ENCODE peak calls at places on chromosome 2, in seven cellular contexts. One of them, this sample, is unnamed.

GRCh38 chr2:127389778-127390435 is 2.1 kb upstream of the MAP3K2 start:
- DNase-seq in lower lobe of right lung: no peak
- DNase-seq in fibroblast of mammary gland: no peak
- DNase-seq in HFFc6: no peak
- DNase-seq in gastrocnemius medialis: no peak
- DNase-seq in cardiac fibroblast: no peak
- DNase-seq in CD4-positive, alpha-beta T cell: no peak
- DNase-seq in this sample: no peak

GRCh38 chr2:150274108-150274507 is 213.4 kb downstream of the RND3 start:
- DNase-seq in lower lobe of right lung: no peak
- DNase-seq in fibroblast of mammary gland: peak
- DNase-seq in HFFc6: peak
- DNase-seq in gastrocnemius medialis: no peak
- DNase-seq in cardiac fibroblast: peak
- DNase-seq in CD4-positive, alpha-beta T cell: no peak
- DNase-seq in this sample: no peak

GRCh38 chr2:120503793-120504571 is 158.0 kb downstream of the INHBB start:
- DNase-seq in lower lobe of right lung: no peak
- DNase-seq in fibroblast of mammary gland: peak
- DNase-seq in HFFc6: peak
- DNase-seq in gastrocnemius medialis: peak
- DNase-seq in cardiac fibroblast: peak
- DNase-seq in CD4-positive, alpha-beta T cell: no peak
- DNase-seq in this sample: no peak

GRCh38 chr2:240840435-240841060 is 20.5 kb upstream of the KIF1A start:
- DNase-seq in lower lobe of right lung: no peak
- DNase-seq in fibroblast of mammary gland: peak
- DNase-seq in HFFc6: peak
- DNase-seq in gastrocnemius medialis: no peak
- DNase-seq in cardiac fibroblast: peak
- DNase-seq in CD4-positive, alpha-beta T cell: no peak
- DNase-seq in this sample: no peak

GRCh38 chr2:88845772-88846661 is 154.5 kb downstream of the RPIA start:
- DNase-seq in lower lobe of right lung: no peak
- DNase-seq in fibroblast of mammary gland: no peak
- DNase-seq in HFFc6: no peak
- DNase-seq in gastrocnemius medialis: no peak
- DNase-seq in cardiac fibroblast: no peak
- DNase-seq in CD4-positive, alpha-beta T cell: no peak
- DNase-seq in this sample: no peak

GRCh38 chr2:189372688-189373257 is 68.5 kb upstream of the WDR75 start:
- DNase-seq in lower lobe of right lung: no peak
- DNase-seq in fibroblast of mammary gland: no peak
- DNase-seq in HFFc6: no peak
- DNase-seq in gastrocnemius medialis: no peak
- DNase-seq in cardiac fibroblast: peak
- DNase-seq in CD4-positive, alpha-beta T cell: no peak
- DNase-seq in this sample: no peak

GRCh38 chr2:38076250-38076709 is 329 bp upstream of the CYP1B1 start:
- DNase-seq in lower lobe of right lung: peak
- DNase-seq in fibroblast of mammary gland: peak
- DNase-seq in HFFc6: peak
- DNase-seq in gastrocnemius medialis: peak
- DNase-seq in cardiac fibroblast: peak
- DNase-seq in CD4-positive, alpha-beta T cell: no peak
- DNase-seq in this sample: peak

GRCh38 chr2:74222300-74222650 is 23.9 kb downstream of the MTHFD2 start:
- DNase-seq in lower lobe of right lung: no peak
- DNase-seq in fibroblast of mammary gland: no peak
- DNase-seq in HFFc6: no peak
- DNase-seq in gastrocnemius medialis: no peak
- DNase-seq in cardiac fibroblast: no peak
- DNase-seq in CD4-positive, alpha-beta T cell: no peak
- DNase-seq in this sample: no peak

GRCh38 chr2:42390401-42390969 is 29.5 kb upstream of the COX7A2L start:
- DNase-seq in lower lobe of right lung: no peak
- DNase-seq in fibroblast of mammary gland: no peak
- DNase-seq in HFFc6: no peak
- DNase-seq in gastrocnemius medialis: no peak
- DNase-seq in cardiac fibroblast: no peak
- DNase-seq in CD4-positive, alpha-beta T cell: no peak
- DNase-seq in this sample: no peak

GRCh38 chr2:175817200-175817599 is 184.9 kb downstream of the LNPK start:
- DNase-seq in lower lobe of right lung: no peak
- DNase-seq in fibroblast of mammary gland: no peak
- DNase-seq in HFFc6: no peak
- DNase-seq in gastrocnemius medialis: no peak
- DNase-seq in cardiac fibroblast: no peak
- DNase-seq in CD4-positive, alpha-beta T cell: no peak
- DNase-seq in this sample: no peak

GRCh38 chr2:181178130-181178529 is 197.7 kb downstream of the UBE2E3 start:
- DNase-seq in lower lobe of right lung: no peak
- DNase-seq in fibroblast of mammary gland: no peak
- DNase-seq in HFFc6: no peak
- DNase-seq in gastrocnemius medialis: no peak
- DNase-seq in cardiac fibroblast: no peak
- DNase-seq in CD4-positive, alpha-beta T cell: no peak
- DNase-seq in this sample: no peak

GRCh38 chr2:189222440-189222839 is 42.9 kb upstream of the COL5A2 start:
- DNase-seq in lower lobe of right lung: peak
- DNase-seq in fibroblast of mammary gland: peak
- DNase-seq in HFFc6: no peak
- DNase-seq in gastrocnemius medialis: no peak
- DNase-seq in cardiac fibroblast: peak
- DNase-seq in CD4-positive, alpha-beta T cell: no peak
- DNase-seq in this sample: no peak

GRCh38 chr2:133888816-133889215 is 320.6 kb upstream of the NCKAP5 start:
- DNase-seq in lower lobe of right lung: no peak
- DNase-seq in fibroblast of mammary gland: no peak
- DNase-seq in HFFc6: no peak
- DNase-seq in gastrocnemius medialis: no peak
- DNase-seq in cardiac fibroblast: no peak
- DNase-seq in CD4-positive, alpha-beta T cell: no peak
- DNase-seq in this sample: no peak

GRCh38 chr2:133885847-133886246 is 317.6 kb upstream of the NCKAP5 start:
- DNase-seq in lower lobe of right lung: no peak
- DNase-seq in fibroblast of mammary gland: no peak
- DNase-seq in HFFc6: peak
- DNase-seq in gastrocnemius medialis: no peak
- DNase-seq in cardiac fibroblast: peak
- DNase-seq in CD4-positive, alpha-beta T cell: no peak
- DNase-seq in this sample: no peak

GRCh38 chr2:133888107-133888506 is 319.8 kb upstream of the NCKAP5 start:
- DNase-seq in lower lobe of right lung: no peak
- DNase-seq in fibroblast of mammary gland: no peak
- DNase-seq in HFFc6: no peak
- DNase-seq in gastrocnemius medialis: no peak
- DNase-seq in cardiac fibroblast: no peak
- DNase-seq in CD4-positive, alpha-beta T cell: no peak
- DNase-seq in this sample: no peak

GRCh38 chr2:133887676-133888040 is 319.4 kb upstream of the NCKAP5 start:
- DNase-seq in lower lobe of right lung: no peak
- DNase-seq in fibroblast of mammary gland: no peak
- DNase-seq in HFFc6: no peak
- DNase-seq in gastrocnemius medialis: no peak
- DNase-seq in cardiac fibroblast: no peak
- DNase-seq in CD4-positive, alpha-beta T cell: no peak
- DNase-seq in this sample: no peak

GRCh38 chr2:133886735-133887675 is 318.7 kb upstream of the NCKAP5 start:
- DNase-seq in lower lobe of right lung: peak
- DNase-seq in fibroblast of mammary gland: peak
- DNase-seq in HFFc6: peak
- DNase-seq in gastrocnemius medialis: peak
- DNase-seq in cardiac fibroblast: peak
- DNase-seq in CD4-positive, alpha-beta T cell: peak
- DNase-seq in this sample: no peak
- TF ChIP-seq CTCF in lower lobe of right lung: peak
- TF ChIP-seq CTCF in fibroblast of mammary gland: peak
- TF ChIP-seq CTCF in HFFc6: peak
- TF ChIP-seq CTCF in gastrocnemius medialis: no peak
- TF ChIP-seq CTCF in cardiac fibroblast: peak
- TF ChIP-seq CTCF in CD4-positive, alpha-beta T cell: peak
- TF ChIP-seq CTCF in this sample: peak

DNA sequence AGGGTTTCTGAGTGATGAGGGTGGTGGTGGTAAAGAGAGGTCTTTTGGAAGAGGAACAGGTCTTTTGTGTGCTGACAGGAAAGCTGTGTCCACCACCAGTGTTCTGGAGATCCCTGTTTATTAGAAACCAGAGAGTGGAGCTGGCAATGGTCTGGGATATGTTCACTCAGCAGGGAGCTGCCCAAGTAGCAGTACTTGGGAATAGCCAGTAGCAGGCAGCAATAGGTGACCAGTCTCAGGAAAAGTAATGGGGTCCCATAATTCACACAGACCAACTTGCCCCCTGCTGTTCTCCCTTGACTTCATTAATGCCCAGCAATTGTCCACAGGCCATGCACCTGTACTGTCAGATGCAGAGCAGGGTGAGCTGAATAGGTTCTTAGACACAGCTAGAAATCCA is 1.8 kb downstream of the TSPYL6 start:
- DNase-seq in lower lobe of right lung: no peak
- DNase-seq in fibroblast of mammary gland: no peak
- DNase-seq in HFFc6: no peak
- DNase-seq in gastrocnemius medialis: no peak
- DNase-seq in cardiac fibroblast: no peak
- DNase-seq in CD4-positive, alpha-beta T cell: no peak
- DNase-seq in this sample: no peak
- TF ChIP-seq CTCF in lower lobe of right lung: no peak
- TF ChIP-seq CTCF in fibroblast of mammary gland: no peak
- TF ChIP-seq CTCF in HFFc6: peak
- TF ChIP-seq CTCF in gastrocnemius medialis: no peak
- TF ChIP-seq CTCF in cardiac fibroblast: no peak
- TF ChIP-seq CTCF in CD4-positive, alpha-beta T cell: no peak
- TF ChIP-seq CTCF in this sample: no peak

DNA sequence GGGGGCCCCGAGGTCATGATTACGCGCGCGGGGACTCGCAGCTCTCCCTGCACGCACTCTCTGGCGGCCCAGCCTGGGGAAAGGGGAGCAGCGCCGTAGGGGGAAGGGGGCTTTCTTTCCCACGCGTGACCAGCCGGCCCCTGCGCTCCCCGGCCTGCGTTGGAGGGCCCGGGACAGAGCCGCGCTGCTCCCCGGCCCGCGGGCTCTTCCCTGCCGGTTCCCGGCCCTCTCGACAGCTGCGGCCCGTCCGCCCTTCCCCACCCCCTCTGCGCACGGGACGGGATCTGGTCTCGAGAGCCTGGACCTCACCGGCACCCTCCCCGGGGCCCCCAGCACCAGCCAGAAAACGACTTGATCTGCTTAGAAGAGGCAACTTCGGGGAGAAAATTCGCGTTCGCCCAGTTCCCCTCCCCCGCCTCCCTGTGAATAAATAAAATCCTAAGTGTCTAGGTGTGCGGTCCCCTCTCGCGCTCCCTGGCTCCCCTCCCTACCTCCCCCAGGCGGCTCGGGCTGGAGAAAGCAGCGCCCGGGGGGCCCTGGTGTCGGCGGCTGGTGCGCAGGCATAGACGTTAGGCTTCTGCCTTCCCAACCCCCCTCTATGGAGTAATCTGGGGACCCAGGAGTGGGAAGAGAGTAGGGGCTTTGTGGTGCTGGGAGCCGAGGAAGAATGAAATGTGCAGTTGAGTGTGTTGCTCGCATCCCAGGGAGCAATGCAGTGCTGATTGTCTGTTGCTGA is 793 bp upstream of the FIGN start:
- DNase-seq in lower lobe of right lung: peak
- DNase-seq in fibroblast of mammary gland: peak
- DNase-seq in HFFc6: no peak
- DNase-seq in gastrocnemius medialis: no peak
- DNase-seq in cardiac fibroblast: peak
- DNase-seq in CD4-positive, alpha-beta T cell: no peak
- DNase-seq in this sample: peak
- TF ChIP-seq CTCF in lower lobe of right lung: no peak
- TF ChIP-seq CTCF in fibroblast of mammary gland: peak
- TF ChIP-seq CTCF in HFFc6: no peak
- TF ChIP-seq CTCF in gastrocnemius medialis: no peak
- TF ChIP-seq CTCF in cardiac fibroblast: peak
- TF ChIP-seq CTCF in CD4-positive, alpha-beta T cell: no peak
- TF ChIP-seq CTCF in this sample: peak

GRCh38 chr2:147525724-147526489 is 318.9 kb upstream of the ACVR2A start:
- DNase-seq in lower lobe of right lung: no peak
- DNase-seq in fibroblast of mammary gland: no peak
- DNase-seq in HFFc6: no peak
- DNase-seq in gastrocnemius medialis: no peak
- DNase-seq in cardiac fibroblast: no peak
- DNase-seq in CD4-positive, alpha-beta T cell: no peak
- DNase-seq in this sample: no peak
- TF ChIP-seq CTCF in lower lobe of right lung: no peak
- TF ChIP-seq CTCF in fibroblast of mammary gland: no peak
- TF ChIP-seq CTCF in HFFc6: no peak
- TF ChIP-seq CTCF in gastrocnemius medialis: no peak
- TF ChIP-seq CTCF in cardiac fibroblast: no peak
- TF ChIP-seq CTCF in CD4-positive, alpha-beta T cell: no peak
- TF ChIP-seq CTCF in this sample: no peak

DNA sequence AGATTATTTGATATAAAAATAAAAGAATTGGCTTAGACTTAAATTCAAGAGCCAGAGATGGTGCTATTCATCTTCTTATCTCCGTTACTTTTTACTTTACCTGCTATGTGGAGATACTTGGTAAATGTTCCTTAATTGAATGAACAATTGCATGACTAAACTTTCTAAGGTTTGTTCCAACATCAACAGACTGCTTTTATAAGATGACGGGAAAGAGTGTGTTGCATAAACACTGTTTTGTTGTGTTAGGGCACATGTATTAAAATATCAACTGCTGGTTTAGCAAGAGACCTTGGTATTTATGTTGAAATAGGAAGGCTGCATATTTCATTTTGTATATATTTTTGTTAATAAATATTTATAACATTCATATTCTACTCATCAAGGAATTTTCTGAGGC is 10.5 kb upstream of the NFE2L2 start:
- DNase-seq in lower lobe of right lung: no peak
- DNase-seq in fibroblast of mammary gland: peak
- DNase-seq in HFFc6: peak
- DNase-seq in gastrocnemius medialis: no peak
- DNase-seq in cardiac fibroblast: peak
- DNase-seq in CD4-positive, alpha-beta T cell: no peak
- DNase-seq in this sample: no peak
- TF ChIP-seq CTCF in lower lobe of right lung: no peak
- TF ChIP-seq CTCF in fibroblast of mammary gland: no peak
- TF ChIP-seq CTCF in HFFc6: no peak
- TF ChIP-seq CTCF in gastrocnemius medialis: no peak
- TF ChIP-seq CTCF in cardiac fibroblast: no peak
- TF ChIP-seq CTCF in CD4-positive, alpha-beta T cell: no peak
- TF ChIP-seq CTCF in this sample: no peak

GRCh38 chr2:33214857-33215256 is 261.6 kb upstream of the RASGRP3 start:
- DNase-seq in lower lobe of right lung: no peak
- DNase-seq in fibroblast of mammary gland: no peak
- DNase-seq in HFFc6: no peak
- DNase-seq in gastrocnemius medialis: no peak
- DNase-seq in cardiac fibroblast: no peak
- DNase-seq in CD4-positive, alpha-beta T cell: no peak
- DNase-seq in this sample: no peak
- TF ChIP-seq CTCF in lower lobe of right lung: no peak
- TF ChIP-seq CTCF in fibroblast of mammary gland: no peak
- TF ChIP-seq CTCF in HFFc6: no peak
- TF ChIP-seq CTCF in gastrocnemius medialis: no peak
- TF ChIP-seq CTCF in cardiac fibroblast: no peak
- TF ChIP-seq CTCF in CD4-positive, alpha-beta T cell: no peak
- TF ChIP-seq CTCF in this sample: no peak